ENCODE peak calls at places on chromosomes 12 and 14, in four cellular contexts. One of them, this sample, is unnamed.

GRCh38 chr14:90402009-90402408 is 5.2 kb downstream of the CALM1 start:
- DNase-seq in HL-60: peak; percentile 86
- DNase-seq in lower lobe of right lung: no peak
- DNase-seq in ureter: no peak
- DNase-seq in this sample: no peak

GRCh38 chr12:27083861-27084271 is 1.5 kb upstream of the C12orf71 start:
- DNase-seq in lower lobe of right lung: no peak
- DNase-seq in HL-60: no peak
- DNase-seq in ureter: no peak
- DNase-seq in this sample: no peak

GRCh38 chr12:59780605-59781135 is 184.8 kb downstream of the SLC16A7 start:
- DNase-seq in lower lobe of right lung: no peak
- DNase-seq in ureter: no peak
- DNase-seq in HL-60: peak; percentile 13
- DNase-seq in this sample: no peak

GRCh38 chr14:90756755-90757345 is 59.4 kb downstream of the TTC7B start:
- DNase-seq in ureter: no peak
- DNase-seq in HL-60: no peak
- DNase-seq in lower lobe of right lung: no peak
- DNase-seq in this sample: peak; percentile 2

GRCh38 chr12:14567311-14568195 is at the start of gene PLBD1:
- DNase-seq in ureter: peak; percentile 74
- DNase-seq in lower lobe of right lung: peak; percentile 87
- DNase-seq in HL-60: no peak
- DNase-seq in this sample: peak; percentile 37

GRCh38 chr14:50083467-50084337 is 32.7 kb downstream of the VCPKMT start:
- DNase-seq in lower lobe of right lung: no peak
- DNase-seq in ureter: no peak
- DNase-seq in HL-60: no peak
- DNase-seq in this sample: no peak

GRCh38 chr12:53427905-53428594 is 4.4 kb downstream of the AMHR2 start:
- DNase-seq in HL-60: no peak
- DNase-seq in lower lobe of right lung: no peak
- DNase-seq in ureter: no peak
- DNase-seq in this sample: no peak

GRCh38 chr12:99433155-99433554 is 214.4 kb upstream of the GARIN6 start:
- DNase-seq in ureter: no peak
- DNase-seq in lower lobe of right lung: no peak
- DNase-seq in HL-60: no peak
- DNase-seq in this sample: no peak

GRCh38 chr14:24806061-24806678 is 172.2 kb upstream of the GZMB start:
- DNase-seq in HL-60: peak; percentile 47
- DNase-seq in ureter: peak; percentile 74
- DNase-seq in lower lobe of right lung: peak; percentile 61
- DNase-seq in this sample: peak; percentile 86

GRCh38 chr14:72701610-72702009 is 192.3 kb downstream of the DPF3 start:
- DNase-seq in HL-60: peak; percentile 3
- DNase-seq in lower lobe of right lung: no peak
- DNase-seq in ureter: no peak
- DNase-seq in this sample: no peak

GRCh38 chr14:61925043-61925442 is 162.8 kb downstream of the SNAPC1 start:
- DNase-seq in HL-60: no peak
- DNase-seq in ureter: no peak
- DNase-seq in lower lobe of right lung: no peak
- DNase-seq in this sample: no peak

GRCh38 chr14:34824256-34824655 is 50.9 kb downstream of the BAZ1A start:
- DNase-seq in ureter: no peak
- DNase-seq in lower lobe of right lung: no peak
- DNase-seq in HL-60: no peak
- DNase-seq in this sample: no peak

GRCh38 chr12:47808574-47809380 is 10.9 kb downstream of the HDAC7 start:
- DNase-seq in lower lobe of right lung: no peak
- DNase-seq in HL-60: peak; percentile 78
- DNase-seq in ureter: no peak
- DNase-seq in this sample: no peak

GRCh38 chr14:42057176-42057575 is 450.5 kb downstream of the LRFN5 start:
- DNase-seq in HL-60: no peak
- DNase-seq in ureter: no peak
- DNase-seq in lower lobe of right lung: no peak
- DNase-seq in this sample: no peak

GRCh38 chr12:121138284-121138683 is 5.6 kb downstream of the P2RX7 start:
- DNase-seq in HL-60: no peak
- DNase-seq in lower lobe of right lung: no peak
- DNase-seq in ureter: no peak
- DNase-seq in this sample: no peak

GRCh38 chr12:117662620-117663395 is 301.4 kb upstream of the NOS1 start:
- DNase-seq in ureter: no peak
- DNase-seq in lower lobe of right lung: no peak
- DNase-seq in HL-60: no peak
- DNase-seq in this sample: no peak

GRCh38 chr12:107400686-107401447 is 284.7 kb upstream of the PWP1 start:
- DNase-seq in ureter: no peak
- DNase-seq in HL-60: peak; percentile 86
- DNase-seq in lower lobe of right lung: no peak
- DNase-seq in this sample: no peak

GRCh38 chr12:46386360-46386867 is 13.8 kb upstream of the SLC38A2 start:
- DNase-seq in lower lobe of right lung: no peak
- DNase-seq in HL-60: no peak
- DNase-seq in ureter: no peak
- DNase-seq in this sample: no peak